ENCODE peak calls at places on chromosomes 7 and 10, in ten cellular contexts. One of them, this sample, is unnamed. For H3K4me1, the result is how much of the 10 kb centered on the place peaks cover.

GRCh38 chr7:30900803-30901362 is 10.8 kb upstream of the AQP1 start:
- DNase-seq in GM12878: no peak
- DNase-seq in SJSA1: no peak
- DNase-seq in testis: no peak
- DNase-seq in kidney: no peak
- DNase-seq in GM23338: no peak
- DNase-seq in hepatocyte: no peak
- DNase-seq in Karpas-422: no peak
- DNase-seq in neuronal stem cell: no peak
- DNase-seq in uterus: no peak
- DNase-seq in this sample: no peak

GRCh38 chr7:44547536-44548221 is 6.5 kb upstream of the NPC1L1 start:
- DNase-seq in Karpas-422: no peak
- DNase-seq in neuronal stem cell: no peak
- DNase-seq in kidney: no peak
- DNase-seq in hepatocyte: no peak
- DNase-seq in uterus: no peak
- DNase-seq in testis: no peak
- DNase-seq in GM23338: no peak
- DNase-seq in SJSA1: peak
- DNase-seq in GM12878: no peak
- DNase-seq in this sample: no peak

GRCh38 chr7:142501434-142501833 is 243.6 kb upstream of the PRSS58 start:
- DNase-seq in kidney: no peak
- DNase-seq in testis: no peak
- DNase-seq in hepatocyte: no peak
- DNase-seq in SJSA1: no peak
- DNase-seq in neuronal stem cell: no peak
- DNase-seq in GM23338: no peak
- DNase-seq in Karpas-422: no peak
- DNase-seq in uterus: no peak
- DNase-seq in GM12878: no peak
- DNase-seq in this sample: no peak

GRCh38 chr7:130560972-130561371 is 69.1 kb downstream of the MEST start:
- DNase-seq in GM23338: peak
- DNase-seq in hepatocyte: peak
- DNase-seq in Karpas-422: peak
- DNase-seq in kidney: no peak
- DNase-seq in neuronal stem cell: no peak
- DNase-seq in SJSA1: peak
- DNase-seq in testis: no peak
- DNase-seq in uterus: no peak
- DNase-seq in GM12878: peak
- DNase-seq in this sample: no peak

GRCh38 chr10:116848032-116848911 is 1.0 kb upstream of the ENO4 start:
- DNase-seq in neuronal stem cell: no peak
- DNase-seq in testis: no peak
- DNase-seq in kidney: no peak
- DNase-seq in uterus: no peak
- DNase-seq in SJSA1: no peak
- DNase-seq in Karpas-422: peak
- DNase-seq in GM12878: peak
- DNase-seq in hepatocyte: no peak
- DNase-seq in GM23338: peak
- DNase-seq in this sample: no peak

GRCh38 chr7:69088185-69088584 is 510.1 kb upstream of the AUTS2 start:
- DNase-seq in hepatocyte: no peak
- DNase-seq in neuronal stem cell: no peak
- DNase-seq in GM12878: no peak
- DNase-seq in uterus: no peak
- DNase-seq in testis: no peak
- DNase-seq in Karpas-422: no peak
- DNase-seq in GM23338: no peak
- DNase-seq in SJSA1: no peak
- DNase-seq in kidney: no peak
- DNase-seq in this sample: no peak

GRCh38 chr7:88169717-88170320 is 50.0 kb downstream of the SRI start:
- DNase-seq in testis: no peak
- DNase-seq in neuronal stem cell: no peak
- DNase-seq in SJSA1: peak
- DNase-seq in Karpas-422: peak
- DNase-seq in kidney: no peak
- DNase-seq in GM23338: peak
- DNase-seq in GM12878: no peak
- DNase-seq in uterus: no peak
- DNase-seq in hepatocyte: peak
- DNase-seq in this sample: no peak

GRCh38 chr7:70679666-70680065 is 452.3 kb upstream of the GALNT17 start:
- DNase-seq in hepatocyte: no peak
- DNase-seq in Karpas-422: no peak
- DNase-seq in GM23338: no peak
- DNase-seq in neuronal stem cell: no peak
- DNase-seq in SJSA1: no peak
- DNase-seq in testis: no peak
- DNase-seq in kidney: no peak
- DNase-seq in GM12878: peak
- DNase-seq in uterus: no peak
- DNase-seq in this sample: no peak

GRCh38 chr7:80942261-80943041 is 23.6 kb upstream of the SEMA3C start:
- DNase-seq in Karpas-422: no peak
- DNase-seq in kidney: peak
- DNase-seq in GM23338: peak
- DNase-seq in neuronal stem cell: no peak
- DNase-seq in uterus: peak
- DNase-seq in hepatocyte: peak
- DNase-seq in SJSA1: peak
- DNase-seq in testis: no peak
- DNase-seq in GM12878: no peak
- DNase-seq in this sample: peak

GRCh38 chr7:47350425-47350824 is 231.5 kb downstream of the TNS3 start:
- DNase-seq in kidney: no peak
- DNase-seq in GM23338: no peak
- DNase-seq in neuronal stem cell: no peak
- DNase-seq in GM12878: no peak
- DNase-seq in testis: no peak
- DNase-seq in uterus: peak
- DNase-seq in Karpas-422: no peak
- DNase-seq in hepatocyte: no peak
- DNase-seq in SJSA1: no peak
- DNase-seq in this sample: no peak

GRCh38 chr7:47349401-47349800 is 232.5 kb downstream of the TNS3 start:
- DNase-seq in GM12878: no peak
- DNase-seq in GM23338: no peak
- DNase-seq in testis: no peak
- DNase-seq in hepatocyte: no peak
- DNase-seq in neuronal stem cell: no peak
- DNase-seq in Karpas-422: no peak
- DNase-seq in SJSA1: no peak
- DNase-seq in uterus: no peak
- DNase-seq in kidney: no peak
- DNase-seq in this sample: no peak

GRCh38 chr7:47354831-47355541 is 226.9 kb downstream of the TNS3 start:
- DNase-seq in testis: peak
- DNase-seq in kidney: no peak
- DNase-seq in SJSA1: no peak
- DNase-seq in Karpas-422: no peak
- DNase-seq in hepatocyte: peak
- DNase-seq in GM12878: no peak
- DNase-seq in neuronal stem cell: no peak
- DNase-seq in GM23338: no peak
- DNase-seq in uterus: no peak
- DNase-seq in this sample: no peak

GRCh38 chr7:47352394-47352968 is 229.4 kb downstream of the TNS3 start:
- DNase-seq in kidney: no peak
- DNase-seq in testis: no peak
- DNase-seq in SJSA1: no peak
- DNase-seq in Karpas-422: no peak
- DNase-seq in uterus: no peak
- DNase-seq in GM12878: no peak
- DNase-seq in neuronal stem cell: no peak
- DNase-seq in hepatocyte: no peak
- DNase-seq in GM23338: no peak
- DNase-seq in this sample: peak

DNA sequence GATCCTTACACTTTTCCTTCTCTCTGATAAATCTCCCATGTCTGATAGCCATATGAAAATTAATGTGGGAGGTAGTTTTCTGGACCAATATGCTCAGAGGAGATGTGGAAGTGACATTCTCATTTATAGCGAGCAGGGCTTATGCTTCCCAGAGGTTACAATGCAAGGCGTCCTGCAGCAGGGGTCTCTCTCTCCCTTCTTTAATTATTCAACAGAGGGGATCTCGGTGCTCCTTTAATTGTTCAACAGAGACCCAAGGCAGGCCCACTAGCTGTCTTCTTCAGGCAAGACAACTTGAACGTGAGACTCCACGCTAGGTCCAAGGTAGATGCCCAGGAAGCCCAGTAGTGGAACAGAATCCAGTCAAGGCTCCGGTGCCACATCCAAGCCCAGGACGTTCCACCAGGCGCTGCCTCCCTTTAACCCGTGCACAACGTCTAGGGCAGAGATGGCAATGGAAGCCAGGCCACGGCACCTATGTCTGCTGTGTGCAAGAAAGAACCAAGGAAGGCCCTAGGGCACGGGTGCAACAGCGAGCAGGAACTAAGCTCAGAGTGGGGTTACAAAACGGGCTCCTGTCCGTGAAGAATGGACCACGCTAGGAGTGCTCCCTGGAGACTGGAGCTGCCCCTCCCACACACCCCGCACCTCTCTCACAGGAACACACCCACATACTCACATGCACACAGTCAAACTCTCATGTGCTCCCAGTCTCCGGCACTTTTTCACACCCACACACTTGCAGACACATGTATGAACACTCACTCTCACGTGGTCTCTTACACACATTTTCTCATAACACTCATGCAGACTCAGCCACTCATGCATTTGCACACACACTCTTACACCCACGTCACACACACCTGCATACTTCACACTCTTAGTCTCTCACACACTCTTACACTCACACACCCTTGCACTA is 230.4 kb downstream of the TNS3 start:
- DNase-seq in neuronal stem cell: no peak
- DNase-seq in GM12878: no peak
- DNase-seq in testis: no peak
- DNase-seq in Karpas-422: no peak
- DNase-seq in uterus: peak
- DNase-seq in SJSA1: no peak
- DNase-seq in GM23338: no peak
- DNase-seq in hepatocyte: no peak
- DNase-seq in kidney: no peak
- DNase-seq in this sample: peak
- H3K27ac ChIP-seq in neuronal stem cell: no peak
- H3K27ac ChIP-seq in GM12878: no peak
- H3K27ac ChIP-seq in testis: no peak
- H3K27ac ChIP-seq in Karpas-422: no peak
- H3K27ac ChIP-seq in uterus: no peak
- H3K27ac ChIP-seq in SJSA1: no peak
- H3K27ac ChIP-seq in GM23338: no peak
- H3K27ac ChIP-seq in hepatocyte: no peak
- H3K27ac ChIP-seq in kidney: no peak
- H3K27ac ChIP-seq in this sample: no peak

DNA sequence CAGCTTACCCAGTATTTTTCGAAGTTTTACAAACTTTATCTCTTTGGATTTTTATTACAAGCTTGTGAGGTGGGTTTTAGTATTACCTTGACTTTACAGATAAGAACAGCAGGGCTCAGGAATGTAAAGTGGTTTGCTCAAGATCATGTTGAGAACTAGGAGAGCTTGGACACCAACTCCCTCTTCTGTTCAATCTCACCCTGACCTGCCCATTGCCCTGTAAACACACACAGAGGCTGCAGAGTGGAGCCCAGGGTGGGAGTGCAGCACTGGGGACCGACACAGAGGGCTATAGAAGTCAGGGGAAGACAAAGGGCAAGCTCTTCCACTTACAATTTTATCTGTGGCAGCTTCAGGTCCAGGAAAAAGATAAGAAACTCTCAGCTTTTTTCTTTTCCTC is 4.6 kb upstream of the TSPAN14 start:
- DNase-seq in hepatocyte: peak
- DNase-seq in neuronal stem cell: no peak
- DNase-seq in GM12878: no peak
- DNase-seq in kidney: no peak
- DNase-seq in GM23338: no peak
- DNase-seq in Karpas-422: no peak
- DNase-seq in testis: no peak
- DNase-seq in SJSA1: no peak
- DNase-seq in uterus: no peak
- DNase-seq in this sample: peak
- H3K4me1 ChIP-seq in hepatocyte: under half
- H3K4me1 ChIP-seq in neuronal stem cell: under half
- H3K4me1 ChIP-seq in GM12878: under half
- H3K4me1 ChIP-seq in kidney: under half
- H3K4me1 ChIP-seq in GM23338: under half
- H3K4me1 ChIP-seq in Karpas-422: under half
- H3K4me1 ChIP-seq in testis: under half
- H3K4me1 ChIP-seq in SJSA1: under half
- H3K4me1 ChIP-seq in uterus: under half
- H3K4me1 ChIP-seq in this sample: under half

GRCh38 chr10:88974012-88974411 is 16.6 kb upstream of the FAS start:
- DNase-seq in testis: no peak
- DNase-seq in GM23338: no peak
- DNase-seq in uterus: no peak
- DNase-seq in SJSA1: peak
- DNase-seq in kidney: no peak
- DNase-seq in GM12878: no peak
- DNase-seq in Karpas-422: no peak
- DNase-seq in neuronal stem cell: no peak
- DNase-seq in hepatocyte: no peak
- DNase-seq in this sample: no peak
- H3K27ac ChIP-seq in testis: peak
- H3K27ac ChIP-seq in GM23338: no peak
- H3K27ac ChIP-seq in uterus: peak
- H3K27ac ChIP-seq in SJSA1: no peak
- H3K27ac ChIP-seq in kidney: no peak
- H3K27ac ChIP-seq in GM12878: no peak
- H3K27ac ChIP-seq in Karpas-422: no peak
- H3K27ac ChIP-seq in neuronal stem cell: no peak
- H3K27ac ChIP-seq in hepatocyte: no peak
- H3K27ac ChIP-seq in this sample: no peak

DNA sequence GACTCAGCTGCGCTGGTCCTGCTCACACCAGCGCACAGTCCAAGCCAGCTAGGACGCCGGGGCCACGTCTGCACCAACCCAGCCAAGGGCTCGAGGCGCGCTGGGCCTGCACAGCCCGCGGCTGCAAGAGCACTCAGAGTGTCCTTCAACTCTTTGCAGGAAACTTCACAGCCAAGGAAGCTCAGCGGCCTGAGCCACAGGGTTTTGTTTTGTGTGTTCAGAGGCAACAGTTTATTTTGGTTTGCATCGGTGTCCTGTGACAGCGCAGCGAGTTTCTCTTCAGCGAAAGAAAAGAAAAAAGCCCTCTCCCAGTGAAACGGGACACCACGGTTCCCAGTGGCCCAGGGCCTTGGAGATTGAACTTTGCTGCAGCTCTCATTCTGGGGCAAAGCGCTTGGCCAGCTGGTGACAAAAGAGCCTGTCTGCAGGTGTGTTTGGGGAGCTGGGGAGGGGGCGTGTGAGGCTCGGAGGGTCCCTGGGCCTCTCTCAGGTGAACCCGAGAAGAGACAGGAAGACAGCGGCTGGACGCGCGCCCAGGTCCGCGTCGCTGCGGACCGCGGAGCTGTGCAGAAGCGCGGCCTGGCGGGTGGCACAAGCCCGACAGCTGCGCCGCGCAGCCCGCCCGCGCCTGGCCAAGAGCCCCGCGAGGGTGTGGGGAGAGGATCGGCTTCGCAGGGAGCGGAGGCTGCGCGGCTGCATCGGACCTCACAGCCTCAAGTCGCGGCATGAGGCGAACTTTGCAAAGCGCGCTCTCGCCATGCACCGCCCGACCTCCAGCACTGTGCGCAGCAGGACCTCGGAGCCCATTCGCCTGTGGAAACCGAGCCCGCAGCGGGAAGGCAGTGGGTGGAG is 922 bp downstream of the CXCL12 start:
- DNase-seq in Karpas-422: no peak
- DNase-seq in neuronal stem cell: no peak
- DNase-seq in kidney: peak
- DNase-seq in GM23338: peak
- DNase-seq in SJSA1: no peak
- DNase-seq in hepatocyte: peak
- DNase-seq in testis: peak
- DNase-seq in uterus: peak
- DNase-seq in GM12878: no peak
- DNase-seq in this sample: peak
- H3K4me1 ChIP-seq in Karpas-422: under half
- H3K4me1 ChIP-seq in neuronal stem cell: under half
- H3K4me1 ChIP-seq in kidney: under half
- H3K4me1 ChIP-seq in GM23338: under half
- H3K4me1 ChIP-seq in SJSA1: under half
- H3K4me1 ChIP-seq in hepatocyte: under half
- H3K4me1 ChIP-seq in testis: under half
- H3K4me1 ChIP-seq in uterus: under half
- H3K4me1 ChIP-seq in GM12878: under half
- H3K4me1 ChIP-seq in this sample: under half

This sample was measured in aorta.